ENCODE peak calls at places on chromosomes 6 and 20, in four cellular contexts. G is pulmonary artery endothelial cell, W is WTC11, M is HTR-8/SVneo. R is an unnamed sample.

GRCh38 chr20:34880095-34880680 is 3.8 kb downstream of the ACSS2 start:
- DNase-seq in M (no peak), G (no peak), W (no peak), R (no peak)

GRCh38 chr6:107641500-107641931 is 151.6 kb downstream of the SOBP start:
- DNase-seq in W (no peak), G (no peak), M (no peak), R (no peak)

GRCh38 chr20:50913976-50914375 is 17.3 kb downstream of the ADNP start:
- DNase-seq in G (peak; percentile 33), W (no peak), M (peak; percentile 82), R (no peak)

GRCh38 chr6:33672808-33673207 is 38.7 kb downstream of the UQCC2 start:
- DNase-seq in W (peak; percentile 35), M (peak; percentile 96), G (peak; percentile 82), R (peak; percentile 85)

GRCh38 chr6:169592558-169592957 is 109.3 kb downstream of the WDR27 start:
- DNase-seq in W (no peak), M (no peak), G (no peak), R (no peak)

GRCh38 chr20:1324598-1325172 is 4.3 kb downstream of the SDCBP2 start:
- DNase-seq in W (no peak), M (no peak), G (no peak), R (peak; percentile 64)

GRCh38 chr20:14580426-14581074 is 243.1 kb upstream of the FLRT3 start:
- DNase-seq in W (no peak), M (no peak), G (no peak), R (peak; percentile 21)

GRCh38 chr6:113329942-113330897 is 526.9 kb upstream of the MARCKS start:
- DNase-seq in G (no peak), W (no peak), M (no peak), R (no peak)

GRCh38 chr20:63694596-63695418 is 1.6 kb upstream of the TNFRSF6B start:
- DNase-seq in W (no peak), G (no peak), M (no peak), R (no peak)

GRCh38 chr6:128265706-128266105 is 254.7 kb downstream of the PTPRK start:
- DNase-seq in W (no peak), M (no peak), G (no peak), R (no peak)

GRCh38 chr20:46286977-46287376 is 21.3 kb downstream of the CDH22 start:
- DNase-seq in W (no peak), G (no peak), M (no peak), R (no peak)

GRCh38 chr6:116631379-116631990 is 15.2 kb downstream of the RSPH4A start:
- DNase-seq in W (peak; percentile 19), G (no peak), M (no peak), R (no peak)